ENCODE peak calls at places on chromosomes 1 and 21, in five cellular contexts. One of them, this sample, is unnamed.

GRCh38 chr21:46096997-46097825 is 701 bp upstream of the COL6A2 start:
- DNase-seq in cardiac muscle cell: no peak
- DNase-seq in cardiac fibroblast: no peak
- DNase-seq in OCI-LY7: no peak
- DNase-seq in upper lobe of right lung: peak; percentile 62
- DNase-seq in this sample: no peak

GRCh38 chr1:53783056-53783455 is 44.1 kb upstream of the GLIS1 start:
- DNase-seq in cardiac fibroblast: peak; percentile 12
- DNase-seq in OCI-LY7: no peak
- DNase-seq in cardiac muscle cell: no peak
- DNase-seq in upper lobe of right lung: no peak
- DNase-seq in this sample: peak; percentile 15

GRCh38 chr1:59332983-59333382 is 36.1 kb downstream of the FGGY start:
- DNase-seq in upper lobe of right lung: no peak
- DNase-seq in cardiac fibroblast: peak; percentile 85
- DNase-seq in OCI-LY7: no peak
- DNase-seq in cardiac muscle cell: no peak
- DNase-seq in this sample: peak; percentile 76

GRCh38 chr21:45836694-45837670 is 144.6 kb upstream of the COL6A1 start:
- DNase-seq in OCI-LY7: no peak
- DNase-seq in upper lobe of right lung: no peak
- DNase-seq in cardiac fibroblast: no peak
- DNase-seq in cardiac muscle cell: no peak
- DNase-seq in this sample: no peak

GRCh38 chr1:26971590-26971989 is 11.3 kb upstream of the KDF1 start:
- DNase-seq in cardiac fibroblast: no peak
- DNase-seq in upper lobe of right lung: no peak
- DNase-seq in cardiac muscle cell: no peak
- DNase-seq in OCI-LY7: no peak
- DNase-seq in this sample: no peak

GRCh38 chr1:62962014-62962793 is 178.3 kb downstream of the ATG4C start:
- DNase-seq in cardiac muscle cell: no peak
- DNase-seq in cardiac fibroblast: no peak
- DNase-seq in OCI-LY7: no peak
- DNase-seq in upper lobe of right lung: no peak
- DNase-seq in this sample: no peak

GRCh38 chr1:197195100-197195499 is 48.6 kb upstream of the ASPM start:
- DNase-seq in upper lobe of right lung: no peak
- DNase-seq in cardiac fibroblast: peak; percentile 38
- DNase-seq in cardiac muscle cell: no peak
- DNase-seq in OCI-LY7: no peak
- DNase-seq in this sample: no peak

GRCh38 chr1:19563336-19564097 is 78.2 kb upstream of the CAPZB start:
- DNase-seq in cardiac muscle cell: no peak
- DNase-seq in upper lobe of right lung: peak; percentile 66
- DNase-seq in cardiac fibroblast: peak; percentile 60
- DNase-seq in OCI-LY7: no peak
- DNase-seq in this sample: peak; percentile 58

GRCh38 chr1:94690033-94690712 is 130.0 kb upstream of the SLC44A3 start:
- DNase-seq in cardiac muscle cell: no peak
- DNase-seq in cardiac fibroblast: no peak
- DNase-seq in OCI-LY7: no peak
- DNase-seq in upper lobe of right lung: no peak
- DNase-seq in this sample: peak; percentile 99

GRCh38 chr1:89588480-89588879 is 44.4 kb upstream of the LRRC8C start:
- DNase-seq in OCI-LY7: no peak
- DNase-seq in cardiac muscle cell: no peak
- DNase-seq in upper lobe of right lung: no peak
- DNase-seq in cardiac fibroblast: no peak
- DNase-seq in this sample: no peak

GRCh38 chr1:230308039-230308438 is 118.1 kb downstream of the PGBD5 start:
- DNase-seq in cardiac fibroblast: peak; percentile 98
- DNase-seq in cardiac muscle cell: no peak
- DNase-seq in upper lobe of right lung: peak; percentile 82
- DNase-seq in OCI-LY7: no peak
- DNase-seq in this sample: peak; percentile 53

GRCh38 chr1:221392453-221392852 is 349.4 kb downstream of the DUSP10 start:
- DNase-seq in cardiac fibroblast: peak; percentile 87
- DNase-seq in OCI-LY7: no peak
- DNase-seq in cardiac muscle cell: no peak
- DNase-seq in upper lobe of right lung: no peak
- DNase-seq in this sample: peak; percentile 97

GRCh38 chr1:203480525-203481084 is 5.0 kb downstream of the PRELP start:
- DNase-seq in cardiac muscle cell: peak; percentile 23
- DNase-seq in cardiac fibroblast: peak; percentile 68
- DNase-seq in OCI-LY7: peak; percentile 76
- DNase-seq in upper lobe of right lung: peak; percentile 84
- DNase-seq in this sample: peak; percentile 97

GRCh38 chr1:12344611-12345299 is 114.9 kb downstream of the VPS13D start:
- DNase-seq in upper lobe of right lung: peak; percentile 66
- DNase-seq in cardiac fibroblast: no peak
- DNase-seq in OCI-LY7: peak; percentile 41
- DNase-seq in cardiac muscle cell: no peak
- DNase-seq in this sample: no peak

GRCh38 chr1:183896466-183897026 is 91.6 kb downstream of the RGL1 start:
- DNase-seq in upper lobe of right lung: no peak
- DNase-seq in cardiac fibroblast: peak; percentile 71
- DNase-seq in OCI-LY7: no peak
- DNase-seq in cardiac muscle cell: no peak
- DNase-seq in this sample: no peak

GRCh38 chr1:156051011-156051725 is 2.4 kb downstream of the UBQLN4 start:
- DNase-seq in cardiac muscle cell: no peak
- DNase-seq in upper lobe of right lung: no peak
- DNase-seq in OCI-LY7: no peak
- DNase-seq in cardiac fibroblast: no peak
- DNase-seq in this sample: no peak

GRCh38 chr1:163928080-163928479 is 606.3 kb downstream of the NUF2 start:
- DNase-seq in cardiac fibroblast: no peak
- DNase-seq in cardiac muscle cell: no peak
- DNase-seq in upper lobe of right lung: no peak
- DNase-seq in OCI-LY7: no peak
- DNase-seq in this sample: no peak

GRCh38 chr1:229132706-229133105 is 138.2 kb upstream of the RAB4A start:
- DNase-seq in OCI-LY7: no peak
- DNase-seq in cardiac fibroblast: no peak
- DNase-seq in cardiac muscle cell: no peak
- DNase-seq in upper lobe of right lung: no peak
- DNase-seq in this sample: no peak

GRCh38 chr1:204703826-204704612 is 18.5 kb upstream of the LRRN2 start:
- DNase-seq in cardiac muscle cell: no peak
- DNase-seq in OCI-LY7: no peak
- DNase-seq in cardiac fibroblast: no peak
- DNase-seq in upper lobe of right lung: no peak
- DNase-seq in this sample: no peak

GRCh38 chr1:244548558-244549115 is 87.6 kb downstream of the CATSPERE start:
- DNase-seq in upper lobe of right lung: no peak
- DNase-seq in cardiac fibroblast: peak; percentile 81
- DNase-seq in cardiac muscle cell: no peak
- DNase-seq in OCI-LY7: no peak
- DNase-seq in this sample: no peak
- TF ChIP-seq CTCF in upper lobe of right lung: no peak
- TF ChIP-seq CTCF in cardiac fibroblast: no peak
- TF ChIP-seq CTCF in cardiac muscle cell: no peak
- TF ChIP-seq CTCF in OCI-LY7: peak; percentile 24
- TF ChIP-seq CTCF in this sample: no peak

GRCh38 chr1:151060241-151061011 is at the start of gene MLLT11:
- DNase-seq in OCI-LY7: peak; percentile 72
- DNase-seq in cardiac muscle cell: peak; percentile 88
- DNase-seq in upper lobe of right lung: no peak
- DNase-seq in cardiac fibroblast: peak; percentile 66
- DNase-seq in this sample: peak; percentile 40

GRCh38 chr1:151062738-151063371 is 2.7 kb downstream of the MLLT11 start:
- DNase-seq in OCI-LY7: no peak
- DNase-seq in upper lobe of right lung: no peak
- DNase-seq in cardiac muscle cell: no peak
- DNase-seq in cardiac fibroblast: peak; percentile 94
- DNase-seq in this sample: peak; percentile 87

GRCh38 chr1:151059342-151060240 is at the start of gene CDC42SE1:
- DNase-seq in cardiac muscle cell: peak; percentile 92
- DNase-seq in upper lobe of right lung: peak; percentile 94
- DNase-seq in OCI-LY7: peak; percentile 94
- DNase-seq in cardiac fibroblast: peak; percentile 83
- DNase-seq in this sample: peak; percentile 73

GRCh38 chr1:151061704-151062103 is 1.5 kb downstream of the MLLT11 start:
- DNase-seq in OCI-LY7: no peak
- DNase-seq in cardiac fibroblast: no peak
- DNase-seq in cardiac muscle cell: no peak
- DNase-seq in upper lobe of right lung: no peak
- DNase-seq in this sample: no peak

GRCh38 chr1:151061012-151061401 is 810 bp downstream of the MLLT11 start:
- DNase-seq in cardiac fibroblast: peak; percentile 31
- DNase-seq in OCI-LY7: no peak
- DNase-seq in cardiac muscle cell: no peak
- DNase-seq in upper lobe of right lung: no peak
- DNase-seq in this sample: no peak
- H3K4me3 ChIP-seq in cardiac fibroblast: peak overlapping the region; percentile 94
- H3K4me3 ChIP-seq in OCI-LY7: peak overlapping the region; percentile 92
- H3K4me3 ChIP-seq in cardiac muscle cell: peak overlapping the region; percentile 79
- H3K4me3 ChIP-seq in upper lobe of right lung: no peak overlapping the region
- H3K4me3 ChIP-seq in this sample: peak overlapping the region; percentile 95

GRCh38 chr1:240029418-240029817 is 62.3 kb upstream of the FMN2 start:
- DNase-seq in OCI-LY7: no peak
- DNase-seq in cardiac muscle cell: no peak
- DNase-seq in cardiac fibroblast: no peak
- DNase-seq in upper lobe of right lung: no peak
- DNase-seq in this sample: peak; percentile 53

GRCh38 chr1:240033406-240033805 is 58.3 kb upstream of the FMN2 start:
- DNase-seq in upper lobe of right lung: no peak
- DNase-seq in cardiac fibroblast: no peak
- DNase-seq in OCI-LY7: no peak
- DNase-seq in cardiac muscle cell: no peak
- DNase-seq in this sample: no peak

GRCh38 chr1:240030236-240030635 is 61.4 kb upstream of the FMN2 start:
- DNase-seq in cardiac muscle cell: no peak
- DNase-seq in upper lobe of right lung: no peak
- DNase-seq in OCI-LY7: no peak
- DNase-seq in cardiac fibroblast: no peak
- DNase-seq in this sample: peak; percentile 76

GRCh38 chr1:240031414-240031813 is 60.3 kb upstream of the FMN2 start:
- DNase-seq in OCI-LY7: no peak
- DNase-seq in upper lobe of right lung: no peak
- DNase-seq in cardiac fibroblast: peak; percentile 54
- DNase-seq in cardiac muscle cell: no peak
- DNase-seq in this sample: peak; percentile 69

GRCh38 chr1:240031009-240031408 is 60.7 kb upstream of the FMN2 start:
- DNase-seq in upper lobe of right lung: no peak
- DNase-seq in cardiac muscle cell: no peak
- DNase-seq in cardiac fibroblast: peak; percentile 95
- DNase-seq in OCI-LY7: no peak
- DNase-seq in this sample: peak; percentile 98
- TF ChIP-seq CTCF in upper lobe of right lung: no peak
- TF ChIP-seq CTCF in cardiac muscle cell: no peak
- TF ChIP-seq CTCF in cardiac fibroblast: no peak
- TF ChIP-seq CTCF in OCI-LY7: no peak
- TF ChIP-seq CTCF in this sample: peak; percentile 4

GRCh38 chr1:8025671-8026144 is 401 bp downstream of the ERRFI1 start:
- DNase-seq in OCI-LY7: no peak
- DNase-seq in upper lobe of right lung: no peak
- DNase-seq in cardiac muscle cell: no peak
- DNase-seq in cardiac fibroblast: no peak
- DNase-seq in this sample: no peak

GRCh38 chr1:8023287-8023994 is 2.7 kb downstream of the ERRFI1 start:
- DNase-seq in cardiac fibroblast: peak; percentile 15
- DNase-seq in OCI-LY7: no peak
- DNase-seq in cardiac muscle cell: no peak
- DNase-seq in upper lobe of right lung: no peak
- DNase-seq in this sample: no peak

GRCh38 chr1:8025061-8025670 is 943 bp downstream of the ERRFI1 start:
- DNase-seq in OCI-LY7: no peak
- DNase-seq in upper lobe of right lung: no peak
- DNase-seq in cardiac muscle cell: peak; percentile 13
- DNase-seq in cardiac fibroblast: peak; percentile 52
- DNase-seq in this sample: peak; percentile 17

GRCh38 chr1:8023995-8024313 is 2.2 kb downstream of the ERRFI1 start:
- DNase-seq in cardiac fibroblast: peak; percentile 15
- DNase-seq in OCI-LY7: no peak
- DNase-seq in upper lobe of right lung: no peak
- DNase-seq in cardiac muscle cell: no peak
- DNase-seq in this sample: no peak

GRCh38 chr1:8024329-8024728 is 1.8 kb downstream of the ERRFI1 start:
- DNase-seq in cardiac fibroblast: peak; percentile 24
- DNase-seq in upper lobe of right lung: no peak
- DNase-seq in cardiac muscle cell: no peak
- DNase-seq in OCI-LY7: no peak
- DNase-seq in this sample: no peak
- H3K4me3 ChIP-seq in cardiac fibroblast: peak overlapping the region; percentile 84
- H3K4me3 ChIP-seq in upper lobe of right lung: peak overlapping the region; percentile 76
- H3K4me3 ChIP-seq in cardiac muscle cell: no peak overlapping the region
- H3K4me3 ChIP-seq in OCI-LY7: no peak overlapping the region
- H3K4me3 ChIP-seq in this sample: peak overlapping the region; percentile 78

GRCh38 chr21:29360799-29361765 is 62.4 kb downstream of the BACH1 start:
- DNase-seq in upper lobe of right lung: no peak
- DNase-seq in cardiac fibroblast: no peak
- DNase-seq in OCI-LY7: peak; percentile 9
- DNase-seq in cardiac muscle cell: no peak
- DNase-seq in this sample: no peak
- TF ChIP-seq CTCF in upper lobe of right lung: no peak
- TF ChIP-seq CTCF in cardiac fibroblast: no peak
- TF ChIP-seq CTCF in OCI-LY7: peak; percentile 54
- TF ChIP-seq CTCF in cardiac muscle cell: no peak
- TF ChIP-seq CTCF in this sample: no peak